ENCODE peak calls at places on chromosomes 2 and 18, in seven cellular contexts. X is IMR-90, O is right lobe of liver, V is K562, N is GM12878, Y is gastrocnemius medialis, P is HCT116. E is an unnamed sample.
A peak's percentile ranks its signal among the peaks of the same experiment; 100 is the strongest.

GRCh38 chr2:160484859-160485520 is 8.6 kb downstream of the RBMS1 start:
- ATAC-seq in X (no peak), N (no peak), Y (no peak), V (no peak), P (no peak), O (no peak), E (peak; percentile 41)

GRCh38 chr18:46832856-46833255 is 76.0 kb upstream of the ST8SIA5 start:
- ATAC-seq in X (no peak), N (no peak), V (no peak), P (no peak), O (peak; percentile 62), Y (no peak), E (no peak)

GRCh38 chr2:16675781-16676180 is 10.1 kb upstream of the CYRIA start:
- ATAC-seq in N (peak; percentile 59), V (no peak), Y (no peak), O (no peak), P (no peak), X (no peak), E (no peak)

GRCh38 chr2:102273619-102274211 is 37.6 kb upstream of the IL1RL1 start:
- ATAC-seq in P (no peak), X (no peak), Y (peak; percentile 71), N (no peak), V (no peak), O (peak; percentile 77), E (peak; percentile 72)

GRCh38 chr2:189553689-189554088 is 26.9 kb downstream of the SLC40A1 start:
- ATAC-seq in Y (no peak), P (no peak), V (no peak), O (no peak), X (no peak), N (peak; percentile 19), E (no peak)

GRCh38 chr18:28041366-28041765 is 135.6 kb downstream of the CDH2 start:
- ATAC-seq in X (no peak), Y (no peak), O (peak; percentile 41), N (no peak), P (no peak), V (no peak), E (no peak)

GRCh38 chr18:57084331-57085298 is 62.3 kb upstream of the BOD1L2 start:
- ATAC-seq in O (no peak), Y (no peak), P (no peak), X (no peak), N (peak; percentile 86), V (no peak), E (no peak)

GRCh38 chr2:224987733-224988132 is 54.5 kb downstream of the DOCK10 start:
- ATAC-seq in V (no peak), P (no peak), Y (no peak), O (no peak), X (no peak), N (no peak), E (no peak)

GRCh38 chr18:62436636-62437519 is 85.9 kb upstream of the ZCCHC2 start:
- ATAC-seq in O (peak; percentile 90), N (no peak), V (peak; percentile 33), X (no peak), P (no peak), Y (peak; percentile 95), E (peak; percentile 88)

GRCh38 chr18:69895081-69896047 is 52.3 kb downstream of the CD226 start:
- ATAC-seq in X (no peak), O (no peak), P (no peak), Y (no peak), V (no peak), N (no peak), E (no peak)

GRCh38 chr2:46381263-46381849 is 84.1 kb downstream of the EPAS1 start:
- ATAC-seq in V (peak; percentile 40), Y (no peak), O (no peak), X (peak; percentile 38), N (no peak), P (no peak), E (no peak)
- H3K27me3 ChIP-seq in V (no peaks in the 10 kb centered on the region), Y (no peaks in the 10 kb centered on the region), O (no peaks in the 10 kb centered on the region), X (no peaks in the 10 kb centered on the region), N (no peaks in the 10 kb centered on the region), P (no peaks in the 10 kb centered on the region), E (no peaks in the 10 kb centered on the region)

GRCh38 chr2:138500592-138501426 is 761 bp upstream of the SPOPL start:
- ATAC-seq in X (no peak), P (peak; percentile 27), V (peak; percentile 17), N (peak; percentile 1), O (no peak), Y (peak; percentile 40), E (peak; percentile 6)

GRCh38 chr2:138499684-138500083 is 1.9 kb upstream of the SPOPL start:
- ATAC-seq in V (no peak), O (no peak), P (no peak), N (no peak), Y (no peak), X (no peak), E (no peak)

GRCh38 chr2:138502253-138503086 is 900 bp downstream of the SPOPL start:
- ATAC-seq in O (peak; percentile 18), Y (no peak), N (peak; percentile 2), X (no peak), P (peak; percentile 26), V (peak; percentile 23), E (no peak)

GRCh38 chr2:138503087-138503442 is 1.5 kb downstream of the SPOPL start:
- ATAC-seq in V (no peak), N (peak; percentile 46), X (no peak), P (no peak), Y (no peak), O (no peak), E (no peak)

DNA sequence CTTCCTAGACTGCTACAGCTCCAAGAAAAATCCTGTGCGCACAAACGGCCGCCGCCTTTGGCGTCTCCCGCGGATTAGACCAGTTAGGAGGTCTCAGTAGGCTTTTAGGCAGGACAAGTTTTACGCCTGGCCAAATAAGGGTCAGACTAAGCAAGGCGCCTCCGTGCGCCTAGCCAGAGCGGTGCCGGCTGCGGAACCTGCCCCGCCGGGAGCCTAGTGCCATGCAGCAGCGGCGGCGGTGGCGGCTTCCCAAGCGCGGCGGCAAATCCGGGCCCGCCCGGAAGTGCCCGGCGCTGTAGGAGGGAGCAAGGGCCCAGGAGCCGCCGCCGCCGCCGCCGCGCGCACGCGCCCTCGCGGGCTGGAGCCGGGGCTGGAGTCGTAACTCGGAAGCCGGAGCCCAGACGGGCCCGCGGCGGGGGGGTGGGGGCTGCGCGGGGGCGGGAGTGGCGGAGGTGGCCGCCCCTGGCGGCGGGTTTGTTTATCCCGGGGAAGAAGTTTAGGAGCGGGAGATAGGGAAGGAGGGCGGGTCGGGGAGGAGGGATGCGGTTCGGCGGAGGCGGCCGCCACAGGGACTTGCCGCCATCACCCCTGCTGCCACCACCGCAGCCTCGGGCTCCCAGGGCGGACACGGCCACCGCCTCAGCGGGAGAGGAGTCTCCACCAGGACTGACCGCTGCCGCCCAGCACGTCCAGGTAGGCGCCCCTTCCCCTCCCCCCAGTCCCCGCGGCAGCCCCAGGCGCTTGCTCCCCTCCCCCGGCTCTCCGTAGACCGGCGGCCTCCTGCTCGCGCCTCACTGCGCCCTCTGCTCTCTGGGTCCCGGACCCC is at the start of gene SPOPL:
- ATAC-seq in P (peak; percentile 93), V (peak; percentile 94), X (peak; percentile 96), N (peak; percentile 86), Y (peak; percentile 94), O (peak; percentile 95), E (peak; percentile 98)
- TF ChIP-seq POLR2A in P (peak; percentile 88), V (peak; percentile 91), X (peak; percentile 77), N (peak; percentile 88), Y (peak; percentile 53), O (peak; percentile 91), E (peak; percentile 62)

GRCh38 chr2:176111891-176112374 is 4.6 kb upstream of the HOXD10 start:
- ATAC-seq in X (no peak), O (no peak), Y (no peak), P (no peak), N (no peak), V (no peak), E (no peak)
- H3K27me3 ChIP-seq in X (peaks cover 89% of the 10 kb centered on the region), O (peaks cover 87% of the 10 kb centered on the region), Y (peaks cover 96% of the 10 kb centered on the region), P (no peaks in the 10 kb centered on the region), N (peaks cover 12% of the 10 kb centered on the region), V (peaks cover 53% of the 10 kb centered on the region), E (peaks cover 99% of the 10 kb centered on the region)

DNA sequence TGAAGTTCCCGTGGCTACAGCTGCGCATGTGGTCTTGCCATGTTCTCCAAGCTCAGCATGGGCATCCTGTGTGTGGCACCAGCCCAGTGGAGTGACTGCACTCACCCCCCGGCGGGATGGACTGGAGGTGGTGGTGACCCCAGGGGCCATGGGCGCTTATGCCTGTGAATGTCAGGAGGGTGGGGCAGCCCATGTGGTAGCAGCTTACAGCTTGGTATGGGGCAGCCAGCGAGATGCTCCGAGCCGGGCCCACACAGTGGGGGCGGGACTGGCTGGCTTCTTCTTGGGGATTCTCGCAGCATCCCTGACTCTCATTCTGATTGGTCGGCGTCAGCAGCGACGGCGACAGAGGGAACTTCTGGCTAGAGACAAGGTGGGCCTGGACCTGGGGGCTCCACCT is 25.6 kb downstream of the SEMA4F start:
- ATAC-seq in V (no peak), O (no peak), X (no peak), N (no peak), P (no peak), Y (no peak), E (no peak)
- TF ChIP-seq POLR2A in V (no peak), O (no peak), X (no peak), N (no peak), P (no peak), Y (no peak), E (no peak)

E was measured in gastroesophageal sphincter.